ENCODE peak calls at places on chromosomes 13 and 19, in nine cellular contexts. F, K, M, B, E, N, H, X and C are unnamed samples. For H3K27me3, the result is how much of the 10 kb centered on the place peaks cover.

GRCh38 chr13:20181180-20181579 is 11.6 kb downstream of the GJB2 start:
- DNase-seq in K (no peak), H (no peak), N (no peak), M (no peak), F (no peak), E (no peak), X (no peak), B (no peak), C (no peak)

GRCh38 chr19:43798546-43799409 is 3.5 kb downstream of the LYPD5 start:
- DNase-seq in K (peak), N (no peak), M (peak), B (no peak), E (peak), X (no peak), H (no peak), F (peak), C (no peak)

GRCh38 chr19:17807731-17808316 is 12.9 kb downstream of the B3GNT3 start:
- DNase-seq in B (no peak), M (no peak), N (no peak), H (no peak), F (no peak), X (no peak), E (no peak), K (peak), C (peak)

GRCh38 chr19:7301525-7301924 is 7.3 kb upstream of the INSR start:
- DNase-seq in H (no peak), M (no peak), F (no peak), B (no peak), E (no peak), X (no peak), K (no peak), N (no peak), C (no peak)

GRCh38 chr19:5138606-5139594 is 170.0 kb downstream of the KDM4B start:
- DNase-seq in E (no peak), M (no peak), B (peak), X (no peak), K (peak), N (no peak), H (no peak), F (peak), C (peak)

GRCh38 chr13:30738526-30738925 is 3.2 kb downstream of the ALOX5AP start:
- DNase-seq in X (no peak), N (no peak), F (no peak), K (no peak), M (no peak), B (no peak), H (no peak), E (no peak), C (peak)

GRCh38 chr13:47794963-47795362 is 206.1 kb downstream of the SUCLA2 start:
- DNase-seq in F (peak), K (no peak), N (no peak), B (no peak), M (peak), E (no peak), X (no peak), H (no peak), C (no peak)

GRCh38 chr13:36131215-36131930 is at the start of gene DCLK1:
- DNase-seq in N (peak), H (peak), M (peak), K (no peak), F (peak), X (no peak), B (no peak), E (peak), C (no peak)

GRCh38 chr13:46288570-46289259 is 77.0 kb downstream of the LRRC63 start:
- DNase-seq in X (no peak), M (peak), N (no peak), E (peak), K (no peak), B (no peak), H (no peak), F (peak), C (peak)

GRCh38 chr13:24141333-24141910 is 19.1 kb upstream of the SPATA13 start:
- DNase-seq in K (no peak), X (no peak), M (peak), B (no peak), H (no peak), F (no peak), N (no peak), E (no peak), C (no peak)

GRCh38 chr13:100040196-100040595 is 48.7 kb upstream of the PCCA start:
- DNase-seq in H (no peak), X (no peak), M (no peak), B (no peak), N (no peak), E (no peak), K (no peak), F (peak), C (no peak)

GRCh38 chr19:18898533-18899408 is 2.8 kb upstream of the CERS1 start:
- DNase-seq in K (no peak), B (no peak), E (no peak), X (no peak), N (no peak), F (no peak), H (no peak), M (no peak), C (no peak)

GRCh38 chr19:51716925-51717324 is 6.9 kb downstream of the HAS1 start:
- DNase-seq in B (no peak), N (no peak), H (no peak), M (no peak), E (no peak), K (no peak), X (no peak), F (no peak), C (no peak)
- H3K27me3 ChIP-seq in B (under half), N (under half), H (under half), M (under half), E (under half), K (under half), X (under half), F (under half), C (under half)

GRCh38 chr13:113360446-113360845 is 3.5 kb downstream of the GRTP1 start:
- DNase-seq in F (no peak), K (no peak), X (no peak), B (no peak), N (no peak), H (no peak), M (no peak), E (no peak), C (no peak)

GRCh38 chr13:113364371-113364932 is 522 bp upstream of the GRTP1 start:
- DNase-seq in B (no peak), X (no peak), H (peak), N (no peak), E (no peak), M (no peak), K (no peak), F (no peak), C (no peak)

GRCh38 chr13:113359556-113359955 is 4.4 kb downstream of the GRTP1 start:
- DNase-seq in B (no peak), H (no peak), M (no peak), K (no peak), E (no peak), N (no peak), X (no peak), F (no peak), C (no peak)

GRCh38 chr13:113358653-113359052 is 5.3 kb downstream of the GRTP1 start:
- DNase-seq in E (peak), M (no peak), B (no peak), X (no peak), K (no peak), H (no peak), N (no peak), F (no peak), C (no peak)

GRCh38 chr13:113361406-113361805 is 2.5 kb downstream of the GRTP1 start:
- DNase-seq in M (no peak), F (no peak), X (no peak), E (no peak), H (no peak), K (no peak), B (no peak), N (no peak), C (no peak)
- H3K27me3 ChIP-seq in M (under half), F (under half), X (under half), E (under half), H (under half), K (under half), B (under half), N (under half), C (under half)

DNA sequence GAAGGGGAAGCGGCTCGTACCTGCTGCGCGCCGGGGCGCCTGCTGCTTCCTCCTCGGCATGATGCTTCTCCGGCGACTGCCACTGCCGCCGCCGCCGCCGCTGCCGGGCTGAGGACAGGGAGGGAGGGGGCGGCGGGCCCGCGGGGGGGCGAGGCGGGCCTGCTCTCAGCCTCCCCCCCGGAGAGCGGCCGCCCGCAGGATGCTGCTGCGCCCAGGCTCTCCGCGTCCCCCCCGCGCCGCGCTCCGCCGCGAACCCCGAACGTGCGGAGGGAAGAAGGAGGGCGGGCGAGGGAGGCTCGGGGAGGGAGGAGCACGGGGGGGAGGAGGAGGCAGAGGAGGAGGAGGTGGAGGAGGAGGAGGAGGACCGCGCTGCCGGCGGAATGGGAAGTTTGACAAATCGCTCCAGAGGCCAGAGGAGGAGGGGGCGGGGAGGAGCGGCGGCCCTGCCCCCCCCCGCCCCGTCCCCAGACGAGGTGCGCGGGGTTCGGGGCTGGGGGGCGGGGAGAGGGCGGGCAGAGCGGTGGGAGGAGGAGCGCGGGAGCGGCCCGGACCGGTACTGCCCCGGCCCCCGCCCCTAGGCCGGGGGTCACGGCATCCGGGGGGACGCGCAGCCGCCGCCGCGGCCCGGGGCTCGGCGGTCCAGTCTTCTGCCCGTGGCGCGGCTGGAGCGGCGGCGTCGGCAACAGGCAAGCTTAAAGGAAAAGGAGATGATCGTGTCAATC is at the start of gene TSHZ3:
- DNase-seq in N (no peak), H (peak), M (peak), E (peak), K (peak), B (no peak), F (peak), X (no peak), C (peak)
- H3K27me3 ChIP-seq in N (under half), H (under half), M (under half), E (half or more), K (half or more), B (under half), F (under half), X (under half), C (under half)

GRCh38 chr13:105365831-105366230 is 1169.6 kb downstream of the EFNB2 start:
- DNase-seq in H (no peak), E (no peak), N (no peak), X (no peak), F (no peak), B (no peak), K (no peak), M (no peak), C (peak)
- H3K27me3 ChIP-seq in H (under half), E (under half), N (under half), X (under half), F (under half), B (under half), K (under half), M (under half), C (under half)

GRCh38 chr19:49419173-49419572 is 4.1 kb downstream of the PTH2 start:
- DNase-seq in K (no peak), X (no peak), F (no peak), N (no peak), B (no peak), M (no peak), E (no peak), H (no peak), C (no peak)

GRCh38 chr19:49422407-49423277 is 599 bp downstream of the PTH2 start:
- DNase-seq in H (no peak), X (no peak), E (peak), F (peak), N (no peak), K (no peak), B (no peak), M (peak), C (no peak)

GRCh38 chr19:49420227-49420626 is 3.0 kb downstream of the PTH2 start:
- DNase-seq in F (no peak), B (no peak), H (no peak), E (no peak), M (no peak), N (no peak), K (no peak), X (no peak), C (no peak)

GRCh38 chr19:49421878-49422202 is 1.4 kb downstream of the PTH2 start:
- DNase-seq in K (no peak), N (no peak), X (no peak), M (no peak), E (no peak), B (no peak), H (no peak), F (no peak), C (no peak)

GRCh38 chr19:49421039-49421877 is 2.0 kb downstream of the PTH2 start:
- DNase-seq in H (peak), E (peak), N (peak), F (peak), K (no peak), B (no peak), M (peak), X (no peak), C (no peak)
- H3K27me3 ChIP-seq in H (under half), E (half or more), N (half or more), F (half or more), K (under half), B (under half), M (under half), X (under half), C (under half)

DNA sequence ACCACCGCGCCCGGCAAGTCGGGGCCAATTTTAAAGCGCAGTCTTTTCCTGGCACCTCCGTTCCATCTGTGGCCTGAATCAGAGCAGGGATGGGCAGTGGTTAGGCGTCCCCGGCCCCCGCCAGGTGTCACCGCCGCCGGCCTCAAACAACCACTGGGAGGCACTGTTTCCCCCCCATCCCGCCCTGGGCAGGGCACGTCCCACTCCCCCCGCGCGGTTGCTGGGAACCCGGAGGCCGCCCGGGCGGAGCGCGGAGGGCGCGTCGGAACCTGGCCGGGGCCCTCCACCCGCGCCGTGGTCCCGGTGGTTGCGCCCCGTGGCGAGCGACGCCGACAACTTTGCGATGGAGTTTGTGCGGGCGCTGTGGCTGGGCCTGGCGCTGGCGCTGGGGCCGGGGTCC is at the start of gene GRIN3B:
- DNase-seq in X (no peak), K (peak), M (peak), E (peak), H (peak), N (no peak), B (peak), F (peak), C (peak)
- H3K27me3 ChIP-seq in X (under half), K (under half), M (under half), E (half or more), H (under half), N (half or more), B (under half), F (under half), C (under half)

GRCh38 chr19:10290439-10290875 is 705 bp downstream of the ICAM5 start:
- DNase-seq in F (peak), E (no peak), K (no peak), M (peak), H (no peak), X (no peak), N (no peak), B (no peak), C (no peak)
- H3K27me3 ChIP-seq in F (half or more), E (half or more), K (half or more), M (under half), H (under half), X (under half), N (half or more), B (half or more), C (under half)

GRCh38 chr19:32037998-32038732 is 307.2 kb upstream of the ZNF507 start:
- DNase-seq in F (no peak), K (no peak), H (peak), M (no peak), N (no peak), B (no peak), E (no peak), X (no peak), C (no peak)

GRCh38 chr19:32040246-32040645 is 305.2 kb upstream of the ZNF507 start:
- DNase-seq in F (no peak), X (no peak), M (no peak), E (no peak), K (no peak), N (no peak), B (no peak), H (no peak), C (no peak)

GRCh38 chr19:32039446-32039845 is 306.0 kb upstream of the ZNF507 start:
- DNase-seq in K (no peak), E (no peak), F (no peak), N (no peak), X (no peak), B (no peak), M (no peak), H (no peak), C (no peak)

DNA sequence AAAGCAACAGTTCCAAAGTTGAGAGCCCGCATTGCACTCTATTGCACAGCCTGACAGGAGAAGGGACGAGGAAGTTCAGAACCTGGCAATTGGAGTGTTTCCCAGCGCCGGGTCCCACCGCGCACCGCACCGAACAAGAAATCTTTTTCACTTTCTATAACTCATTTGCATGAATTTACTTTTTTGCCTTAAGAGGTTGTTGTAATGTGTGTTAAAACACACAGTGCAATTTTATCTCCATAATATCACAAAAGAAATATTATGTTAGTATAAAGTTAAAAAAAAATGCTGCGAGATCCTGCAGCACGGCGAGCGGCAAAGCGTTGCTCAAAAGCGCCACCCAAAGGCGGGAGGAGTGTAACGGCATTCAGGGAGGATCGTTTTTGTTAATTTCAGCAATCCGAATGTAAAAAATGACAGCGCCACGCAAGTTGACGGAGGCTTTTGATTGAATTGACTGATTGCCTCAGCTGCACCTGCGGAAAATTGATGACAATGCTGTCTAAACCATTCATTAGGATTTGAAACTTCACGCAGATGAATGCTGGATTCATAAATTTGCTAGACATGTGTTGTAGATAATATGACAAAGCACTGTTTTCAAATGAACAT is 303.6 kb upstream of the ZNF507 start:
- DNase-seq in B (no peak), N (no peak), X (no peak), F (peak), K (no peak), M (peak), E (peak), H (peak), C (peak)
- H3K27me3 ChIP-seq in B (under half), N (under half), X (under half), F (half or more), K (under half), M (under half), E (under half), H (under half), C (under half)

DNA sequence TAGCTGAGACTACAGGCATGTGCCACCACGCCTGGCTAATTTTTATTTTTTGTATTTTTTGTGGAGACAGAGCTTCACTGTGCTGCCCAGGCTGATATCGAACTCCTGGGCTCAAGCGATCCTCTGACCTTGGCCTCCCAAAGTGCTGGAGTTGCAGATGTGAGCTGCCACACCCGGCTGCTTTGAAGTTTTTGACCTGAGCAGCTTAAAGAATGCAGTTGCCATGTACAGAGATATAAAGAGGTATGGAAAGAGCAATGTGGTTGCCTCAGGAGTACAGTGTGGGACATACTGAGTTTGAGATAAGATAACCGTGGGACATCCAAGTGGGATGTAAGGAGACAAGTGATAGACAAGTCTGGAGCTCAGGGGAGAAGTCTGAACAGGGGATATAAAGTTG is 82.7 kb upstream of the LSM14A start:
- DNase-seq in N (no peak), F (no peak), B (no peak), X (no peak), M (no peak), K (no peak), E (no peak), H (no peak), C (no peak)
- H3K27me3 ChIP-seq in N (under half), F (under half), B (under half), X (under half), M (under half), K (under half), E (under half), H (under half), C (under half)

DNA sequence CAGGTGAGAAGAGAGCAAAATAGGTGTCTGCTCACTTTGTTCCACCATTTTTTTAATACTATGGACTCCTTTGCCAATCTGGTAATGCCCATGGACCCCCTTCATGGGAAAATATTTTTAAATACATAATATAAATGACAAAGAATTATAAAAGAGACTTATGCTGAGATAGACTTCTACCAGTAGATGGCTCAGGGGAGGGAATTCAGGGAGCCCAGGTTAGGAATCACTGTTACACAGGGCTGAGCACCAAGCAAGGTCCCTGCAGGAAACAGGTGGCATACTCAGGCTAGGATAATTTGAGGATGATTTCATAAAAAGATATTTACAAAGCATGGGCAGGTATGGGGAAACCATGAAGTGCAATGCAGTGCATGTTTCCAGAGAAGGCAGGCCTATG is 525.9 kb downstream of the FGF9 start:
- DNase-seq in F (no peak), H (no peak), K (no peak), M (no peak), N (no peak), X (no peak), B (no peak), E (no peak), C (no peak)
- H3K27me3 ChIP-seq in F (under half), H (under half), K (under half), M (under half), N (under half), X (under half), B (under half), E (under half), C (under half)